ENCODE peak calls at places on chromosomes 4 and X, in eight cellular contexts. B is OCI-LY7, E is lower leg skin, C is H9, S is BE2C, T is AG09319, F is psoas muscle, U is neural progenitor cell. Z is an unnamed sample.

GRCh38 chr4:25184056-25184455 is 23.8 kb upstream of the SEPSECS start:
- DNase-seq in U (no peak), T (no peak), F (no peak), C (no peak), S (no peak), B (no peak), E (no peak), Z (no peak)

GRCh38 chr4:26325191-26325590 is 4.4 kb downstream of the RBPJ start:
- DNase-seq in B (peak), F (no peak), E (no peak), S (no peak), C (no peak), T (no peak), U (peak), Z (no peak)

GRCh38 chr4:165875446-165875845 is 2.4 kb downstream of the TLL1 start:
- DNase-seq in C (no peak), S (no peak), T (no peak), E (no peak), B (no peak), U (no peak), F (no peak), Z (no peak)

GRCh38 chrX:108217877-108218276 is 126.3 kb downstream of the ATG4A start:
- DNase-seq in E (no peak), B (no peak), T (no peak), F (peak), S (no peak), U (no peak), C (no peak), Z (no peak)

GRCh38 chr4:174592985-174593335 is 70.7 kb upstream of the HPGD start:
- DNase-seq in F (no peak), C (no peak), B (no peak), E (peak), U (no peak), S (no peak), T (no peak), Z (no peak)

GRCh38 chr4:10664408-10664807 is 20.2 kb downstream of the CLNK start:
- DNase-seq in U (no peak), B (no peak), C (no peak), E (peak), F (no peak), T (peak), S (no peak), Z (no peak)

GRCh38 chrX:42772874-42773273 is 5.1 kb downstream of the PPP1R2C start:
- DNase-seq in F (no peak), C (no peak), T (no peak), S (no peak), B (peak), U (no peak), E (no peak), Z (no peak)

GRCh38 chr4:20464381-20464780 is 212.7 kb downstream of the SLIT2 start:
- DNase-seq in E (no peak), T (no peak), C (no peak), B (no peak), S (no peak), U (no peak), F (no peak), Z (no peak)

GRCh38 chr4:53932784-53933183 is 131.6 kb downstream of the CHIC2 start:
- DNase-seq in T (peak), C (no peak), F (no peak), U (no peak), E (no peak), B (no peak), S (no peak), Z (no peak)

GRCh38 chr4:156971623-156972369 is at the start of gene PDGFC:
- DNase-seq in U (peak), C (peak), F (peak), S (peak), B (no peak), T (no peak), E (peak), Z (peak)
- TF ChIP-seq CTCF in U (peak), C (peak), F (peak), S (peak), B (no peak), T (peak), E (no peak), Z (no peak)

GRCh38 chrX:145823132-145823531 is 5.5 kb downstream of the SLITRK2 start:
- DNase-seq in T (no peak), C (no peak), U (no peak), E (no peak), F (no peak), S (no peak), B (no peak), Z (no peak)

GRCh38 chrX:145821291-145821897 is 3.8 kb downstream of the SLITRK2 start:
- DNase-seq in E (no peak), T (no peak), B (no peak), C (peak), S (no peak), U (peak), F (no peak), Z (peak)

GRCh38 chrX:145826466-145826865 is 8.8 kb downstream of the SLITRK2 start:
- DNase-seq in S (no peak), F (no peak), B (no peak), E (no peak), U (no peak), T (no peak), C (no peak), Z (no peak)

GRCh38 chrX:145821898-145822567 is 4.4 kb downstream of the SLITRK2 start:
- DNase-seq in F (no peak), U (no peak), S (no peak), T (no peak), B (no peak), E (no peak), C (no peak), Z (no peak)

DNA sequence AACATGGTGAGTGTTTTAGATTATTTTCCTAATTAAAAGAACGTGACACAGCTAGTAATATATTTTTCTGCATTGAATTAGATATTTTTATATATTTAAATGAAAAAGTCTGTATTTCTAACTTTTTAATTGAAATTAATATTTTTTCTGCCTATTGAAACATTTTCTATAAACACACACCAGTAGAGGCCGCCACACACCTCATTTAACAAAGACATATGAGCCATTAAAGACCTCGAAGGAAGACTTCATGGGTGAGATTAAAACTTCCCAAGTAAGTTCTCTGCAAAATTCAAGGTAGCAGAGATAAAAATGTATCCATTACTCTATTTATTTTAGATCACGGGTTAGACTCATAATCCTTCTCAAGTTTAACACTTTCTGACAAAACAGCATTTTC is 8.3 kb downstream of the SLITRK2 start:
- DNase-seq in S (no peak), U (peak), T (no peak), E (no peak), C (no peak), F (no peak), B (peak), Z (no peak)
- TF ChIP-seq CTCF in S (peak), U (peak), T (no peak), E (no peak), C (peak), F (no peak), B (peak), Z (peak)

GRCh38 chr4:184059099-184059498 is 154.0 kb downstream of the STOX2 start:
- DNase-seq in C (no peak), B (no peak), S (no peak), F (no peak), T (no peak), E (no peak), U (no peak), Z (no peak)

GRCh38 chr4:184052616-184053015 is 147.5 kb downstream of the STOX2 start:
- DNase-seq in F (no peak), E (no peak), B (no peak), C (no peak), U (no peak), S (no peak), T (no peak), Z (no peak)

GRCh38 chr4:184053476-184053875 is 148.4 kb downstream of the STOX2 start:
- DNase-seq in E (no peak), U (no peak), T (no peak), S (no peak), F (no peak), B (no peak), C (no peak), Z (no peak)

GRCh38 chr4:184061582-184061981 is 156.1 kb downstream of the ENPP6 start:
- DNase-seq in S (no peak), B (no peak), C (peak), F (no peak), U (peak), T (no peak), E (no peak), Z (no peak)

DNA sequence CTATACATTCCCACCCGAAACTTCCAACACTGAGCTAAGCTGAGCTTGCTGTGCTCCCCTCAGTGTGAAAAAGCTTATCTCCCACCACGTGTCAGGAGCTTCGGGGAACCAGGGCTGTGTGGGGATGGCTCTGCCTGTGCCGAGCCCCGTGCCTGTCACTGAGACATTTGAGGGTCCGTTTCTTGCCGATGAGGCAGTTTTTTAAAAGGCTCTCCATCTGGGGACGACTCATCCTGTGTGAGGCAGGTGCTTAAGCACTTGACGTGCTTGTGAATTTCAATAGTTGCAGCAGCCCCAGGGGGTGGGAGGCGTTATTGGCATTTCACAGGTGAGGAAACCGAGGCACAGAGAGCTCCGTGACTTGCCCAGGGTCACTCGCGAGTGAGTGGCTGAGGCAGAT is 151.8 kb downstream of the STOX2 start:
- DNase-seq in E (no peak), F (no peak), S (no peak), B (no peak), C (no peak), U (no peak), T (no peak), Z (no peak)
- TF ChIP-seq CTCF in E (no peak), F (no peak), S (no peak), B (no peak), C (no peak), U (no peak), T (no peak), Z (no peak)

GRCh38 chr4:8274772-8275241 is 5.3 kb downstream of the HTRA3 start:
- DNase-seq in F (peak), E (peak), C (no peak), B (no peak), T (peak), U (peak), S (peak), Z (peak)
- TF ChIP-seq CTCF in F (peak), E (no peak), C (no peak), B (no peak), T (peak), U (peak), S (peak), Z (no peak)

GRCh38 chrX:24464498-24464835 is 619 bp upstream of the PDK3 start:
- DNase-seq in E (no peak), U (no peak), S (no peak), F (no peak), B (no peak), C (no peak), T (no peak), Z (no peak)

GRCh38 chrX:24464836-24465523 is at the start of gene PDK3:
- DNase-seq in B (peak), S (peak), T (peak), U (peak), E (peak), C (peak), F (peak), Z (peak)

GRCh38 chrX:24463077-24463476 is 2.0 kb upstream of the PDK3 start:
- DNase-seq in U (no peak), B (peak), F (no peak), S (no peak), E (no peak), T (no peak), C (no peak), Z (no peak)

GRCh38 chrX:24466025-24466424 is 939 bp downstream of the PDK3 start:
- DNase-seq in S (no peak), C (no peak), E (no peak), F (no peak), U (peak), T (no peak), B (no peak), Z (no peak)

DNA sequence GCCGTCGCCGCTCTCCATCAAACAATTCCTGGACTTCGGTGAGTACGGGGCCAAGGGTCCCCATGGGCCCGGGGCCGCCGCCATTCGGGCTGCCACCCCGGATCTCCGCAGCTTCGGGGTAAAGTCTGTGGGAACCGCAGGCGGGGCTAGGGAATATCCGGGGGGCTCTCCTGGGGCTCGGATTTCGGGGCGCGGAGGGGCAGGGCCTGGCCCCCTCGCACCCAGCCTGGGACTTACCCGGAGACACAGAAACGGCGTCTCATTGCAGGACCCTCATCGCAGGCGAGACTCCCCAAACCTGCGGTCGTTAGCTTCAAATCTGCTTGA is 401 bp downstream of the PDK3 start:
- DNase-seq in T (no peak), B (no peak), C (no peak), S (no peak), E (no peak), F (no peak), U (no peak), Z (no peak)
- TF ChIP-seq CTCF in T (no peak), B (no peak), C (no peak), S (no peak), E (no peak), F (no peak), U (no peak), Z (no peak)

GRCh38 chrX:49165901-49166881 is 3.6 kb downstream of the MAGIX start:
- DNase-seq in C (peak), E (peak), F (peak), B (peak), S (peak), T (no peak), U (peak), Z (peak)
- TF ChIP-seq CTCF in C (peak), E (no peak), F (peak), B (peak), S (peak), T (no peak), U (peak), Z (no peak)